ENCODE peak calls at places on chromosomes 13 and 19, in four cellular contexts. V, R, B and N are unnamed samples.

GRCh38 chr13:30906411-30906990 is 430 bp downstream of the MEDAG start:
- DNase-seq in R (no peak), V (peak), B (no peak), N (no peak)

GRCh38 chr19:49761625-49762311 is 1.3 kb downstream of the TSKS start:
- DNase-seq in V (peak), B (no peak), R (no peak), N (no peak)

GRCh38 chr19:5075603-5076002 is 106.7 kb downstream of the KDM4B start:
- DNase-seq in R (no peak), V (no peak), B (no peak), N (no peak)

GRCh38 chr19:17468302-17469091 is 1.8 kb upstream of the SLC27A1 start:
- DNase-seq in R (no peak), B (no peak), V (peak), N (no peak)

GRCh38 chr19:13090511-13091231 is 12.0 kb downstream of the LYL1 start:
- DNase-seq in R (no peak), V (no peak), B (no peak), N (no peak)

GRCh38 chr13:31072041-31072440 is 89.7 kb downstream of the HSPH1 start:
- DNase-seq in R (no peak), B (no peak), V (no peak), N (no peak)

GRCh38 chr19:30430206-30430734 is 58.1 kb downstream of the ZNF536 start:
- DNase-seq in R (no peak), B (no peak), V (no peak), N (no peak)

GRCh38 chr13:51305558-51305957 is 33.9 kb upstream of the SERPINE3 start:
- DNase-seq in V (no peak), B (no peak), R (no peak), N (no peak)

GRCh38 chr13:66875264-66875663 is 354.9 kb downstream of the PCDH9 start:
- DNase-seq in R (no peak), V (no peak), B (no peak), N (no peak)

GRCh38 chr19:5354403-5354802 is 13.8 kb upstream of the PTPRS start:
- DNase-seq in R (no peak), V (no peak), B (no peak), N (no peak)

GRCh38 chr19:31312004-31312403 is 37.2 kb downstream of the TSHZ3 start:
- DNase-seq in R (no peak), B (no peak), V (peak), N (no peak)

GRCh38 chr13:29924482-29924884 is 74.1 kb upstream of the UBL3 start:
- DNase-seq in R (no peak), B (no peak), V (no peak), N (no peak)

GRCh38 chr13:29140277-29140676 is 320.1 kb downstream of the MTUS2 start:
- DNase-seq in R (no peak), V (no peak), B (no peak), N (no peak)

GRCh38 chr13:73676550-73677040 is 457.6 kb downstream of the KLF12 start:
- DNase-seq in V (no peak), R (no peak), B (no peak), N (no peak)

GRCh38 chr13:21987793-21988192 is 316.9 kb downstream of the FGF9 start:
- DNase-seq in B (no peak), R (no peak), V (no peak), N (no peak)

GRCh38 chr19:47507031-47507430 is 7.8 kb downstream of the NAPA start:
- DNase-seq in R (no peak), V (no peak), B (no peak), N (no peak)

GRCh38 chr13:34038326-34039068 is 220.5 kb downstream of the RFC3 start:
- DNase-seq in V (no peak), B (no peak), R (no peak), N (no peak)

GRCh38 chr13:65330287-65330686 is 1899.8 kb downstream of the PCDH9 start:
- DNase-seq in R (no peak), B (no peak), V (no peak), N (no peak)

GRCh38 chr19:17076539-17076919 is 952 bp downstream of the MYO9B start:
- DNase-seq in V (no peak), R (no peak), B (peak), N (no peak)

GRCh38 chr19:46784262-46785053 is 3.9 kb downstream of the SLC1A5 start:
- DNase-seq in V (peak), B (no peak), R (no peak), N (no peak)

GRCh38 chr13:74771964-74772363 is 637.8 kb upstream of the KLF12 start:
- DNase-seq in B (no peak), V (no peak), R (no peak), N (no peak)

GRCh38 chr19:42154471-42155323 is 22.5 kb upstream of the POU2F2 start:
- DNase-seq in R (no peak), B (no peak), V (no peak), N (no peak)

GRCh38 chr13:66180806-66181205 is 1049.3 kb downstream of the PCDH9 start:
- DNase-seq in V (no peak), B (no peak), R (no peak), N (no peak)

GRCh38 chr13:109655611-109656010 is 130.8 kb downstream of the IRS2 start:
- DNase-seq in R (no peak), V (no peak), B (no peak), N (no peak)

GRCh38 chr13:98158172-98158907 is 15.4 kb downstream of the FARP1 start:
- DNase-seq in B (no peak), V (no peak), R (no peak), N (no peak)
- H3K27ac ChIP-seq in B (no peak), V (no peak), R (no peak), N (no peak)

DNA sequence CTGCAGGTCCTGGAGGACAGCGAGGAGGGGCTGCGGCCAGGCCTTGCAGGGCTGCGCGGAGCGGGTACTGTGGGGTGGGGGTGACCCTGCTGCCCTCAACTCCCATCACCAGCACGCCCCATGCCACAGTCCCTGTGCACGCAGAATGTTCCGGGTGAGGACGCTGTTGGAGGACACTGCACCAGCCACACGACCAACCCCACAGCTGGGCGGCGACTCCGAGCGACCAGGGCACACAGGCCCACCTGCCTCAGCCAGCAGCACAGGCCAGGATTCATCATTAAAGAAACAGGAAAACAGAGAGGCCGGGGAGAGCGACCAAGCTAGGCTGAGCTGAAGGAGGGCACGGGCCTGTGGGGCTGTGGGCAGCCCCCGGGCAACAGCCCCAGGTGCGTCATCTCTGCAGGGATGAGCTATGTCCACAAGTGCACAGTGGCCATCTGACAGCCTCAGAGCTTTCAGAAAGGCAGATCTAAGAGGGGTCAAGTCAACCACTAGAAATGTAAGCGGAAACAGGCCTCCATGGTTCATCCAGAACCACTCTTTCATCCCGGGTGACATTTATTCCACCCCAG is 1.6 kb downstream of the GAS6 start:
- DNase-seq in R (no peak), V (peak), B (no peak), N (no peak)
- H3K27ac ChIP-seq in R (no peak), V (peak), B (no peak), N (no peak)

GRCh38 chr13:43127827-43128226 is 104.4 kb downstream of the DNAJC15 start:
- DNase-seq in R (no peak), V (no peak), B (no peak), N (no peak)

GRCh38 chr13:43129021-43129420 is 105.6 kb downstream of the DNAJC15 start:
- DNase-seq in B (no peak), R (no peak), V (no peak), N (no peak)

GRCh38 chr13:43126420-43126819 is 103.0 kb downstream of the DNAJC15 start:
- DNase-seq in V (no peak), B (no peak), R (no peak), N (no peak)

GRCh38 chr13:43128504-43128929 is 105.1 kb downstream of the DNAJC15 start:
- DNase-seq in R (no peak), B (no peak), V (peak), N (no peak)

DNA sequence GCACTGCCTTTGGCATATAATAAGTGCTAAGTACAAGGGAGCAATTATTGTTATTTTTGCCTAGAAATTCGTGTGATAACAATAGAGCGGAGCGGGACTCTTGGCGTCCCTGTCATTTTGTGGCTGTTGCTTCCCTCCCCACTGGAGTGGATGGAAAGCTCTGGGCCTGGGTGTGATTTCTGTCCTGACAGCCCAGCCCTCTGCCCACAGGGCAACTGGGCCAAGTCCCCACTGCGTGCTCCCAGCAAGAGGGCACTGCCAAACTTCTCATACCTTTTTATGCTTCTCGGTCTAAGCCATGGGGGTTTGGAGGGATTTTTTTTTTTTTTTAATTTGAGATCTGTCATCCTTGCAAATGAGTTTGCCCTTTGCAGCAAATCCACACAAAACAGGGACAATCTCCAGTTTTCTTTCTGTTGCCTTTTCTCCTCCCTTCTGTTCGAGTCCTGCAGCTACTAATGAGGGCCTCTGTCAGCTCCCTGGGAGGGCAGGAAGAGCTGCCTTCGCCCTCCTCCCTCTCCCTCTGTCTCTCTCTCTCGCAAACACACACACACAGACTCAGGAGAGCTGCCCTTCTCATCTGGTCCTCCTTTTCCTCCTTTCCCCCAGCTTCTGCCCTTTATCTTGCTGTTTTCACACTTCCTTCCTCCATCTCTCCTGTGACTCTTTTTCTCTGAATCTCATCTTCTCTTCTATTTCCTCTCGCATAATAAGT is 103.9 kb downstream of the DNAJC15 start:
- DNase-seq in V (no peak), B (no peak), R (no peak), N (no peak)
- H3K27ac ChIP-seq in V (peak), B (no peak), R (no peak), N (no peak)

GRCh38 chr19:7211191-7211988 is 82.8 kb downstream of the INSR start:
- DNase-seq in B (no peak), V (peak), R (no peak), N (no peak)

GRCh38 chr19:7214329-7215089 is 79.7 kb downstream of the INSR start:
- DNase-seq in R (no peak), V (no peak), B (no peak), N (no peak)

GRCh38 chr19:7215176-7215575 is 79.0 kb downstream of the INSR start:
- DNase-seq in V (no peak), R (no peak), B (no peak), N (no peak)

GRCh38 chr19:7213628-7214328 is 80.4 kb downstream of the INSR start:
- DNase-seq in V (no peak), B (no peak), R (no peak), N (no peak)

GRCh38 chr19:7210359-7210758 is 83.9 kb downstream of the INSR start:
- DNase-seq in B (no peak), R (no peak), V (no peak), N (no peak)
- H3K27ac ChIP-seq in B (no peak), R (no peak), V (no peak), N (no peak)

GRCh38 chr19:58386576-58387337 is at the start of gene RPS5:
- DNase-seq in B (peak), R (peak), V (peak), N (peak)

GRCh38 chr19:58388175-58388526 is 1.1 kb downstream of the RPS5 start:
- DNase-seq in B (no peak), R (no peak), V (no peak), N (no peak)

GRCh38 chr19:58385313-58386165 is 1.5 kb upstream of the RPS5 start:
- DNase-seq in B (no peak), R (no peak), V (no peak), N (no peak)

GRCh38 chr19:58386166-58386575 is 898 bp upstream of the RPS5 start:
- DNase-seq in R (no peak), V (peak), B (peak), N (no peak)

DNA sequence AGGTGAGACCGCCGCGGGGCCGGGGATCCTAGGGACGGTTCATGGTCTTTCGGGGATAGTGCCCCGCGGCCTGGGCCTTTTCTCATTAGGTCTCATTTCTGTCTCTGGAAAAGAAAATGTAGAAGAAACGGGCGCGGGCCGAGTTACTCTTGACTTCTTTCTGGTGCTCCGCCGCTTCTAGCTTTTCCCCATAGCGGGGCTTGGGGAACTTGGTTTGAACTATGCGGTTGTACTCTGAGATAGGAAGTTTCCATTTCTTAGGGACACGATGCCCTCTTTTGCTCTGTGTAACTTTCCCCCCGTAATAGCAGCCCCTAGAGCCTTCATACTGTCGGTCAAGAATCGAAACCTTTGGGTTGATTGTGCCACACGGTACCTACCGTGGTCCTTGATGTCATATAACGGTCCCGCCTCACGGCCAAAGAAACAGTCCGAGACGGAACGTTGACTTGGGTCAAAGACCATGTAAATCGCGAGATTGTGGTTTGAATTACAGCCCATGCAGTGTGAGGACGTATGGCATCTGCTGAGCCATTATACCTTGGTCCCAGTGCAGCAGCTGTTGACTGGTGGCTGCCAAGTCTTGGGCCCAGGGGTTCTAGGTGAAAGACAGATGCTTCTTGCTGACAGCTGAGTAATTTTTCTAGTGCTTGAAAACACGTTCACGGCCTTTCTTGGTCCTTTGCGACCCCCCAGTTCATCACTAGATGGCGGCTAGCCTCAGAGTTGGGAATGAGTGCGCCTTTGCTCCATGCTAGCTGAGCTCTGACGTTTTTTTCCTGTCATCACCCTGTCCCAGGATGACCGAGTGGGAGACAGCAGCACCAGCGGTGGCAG is 487 bp downstream of the RPS5 start:
- DNase-seq in B (no peak), R (no peak), V (no peak), N (no peak)
- H3K27ac ChIP-seq in B (peak), R (peak), V (peak), N (peak)

GRCh38 chr19:1987197-1988187 is 28.0 kb downstream of the BTBD2 start:
- DNase-seq in R (no peak), V (no peak), B (no peak), N (no peak)
- H3K27ac ChIP-seq in R (no peak), V (no peak), B (no peak), N (no peak)

GRCh38 chr13:101291647-101292515 is 124.4 kb downstream of the NALCN start:
- DNase-seq in B (no peak), V (no peak), R (no peak), N (no peak)
- H3K27ac ChIP-seq in B (no peak), V (no peak), R (no peak), N (no peak)